ENCODE peak calls at places on chromosomes 5 and 9, in four cellular contexts. U is GM12865, G is amygdala, H is RWPE1. R is an unnamed sample.
A peak's percentile ranks its signal among the peaks of the same experiment; 100 is the strongest.

GRCh38 chr5:127001621-127002296 is 28.6 kb downstream of the MARCHF3 start:
- DNase-seq in H (no peak), G (no peak), U (no peak), R (no peak)

GRCh38 chr5:56527174-56527573 is 288.2 kb upstream of the MAP3K1 start:
- DNase-seq in H (peak; percentile 71), U (no peak), G (no peak), R (no peak)

GRCh38 chr5:90994796-90995195 is 388.3 kb downstream of the ARRDC3 start:
- DNase-seq in H (peak; percentile 60), U (no peak), G (no peak), R (no peak)

GRCh38 chr5:90786756-90787155 is 228.2 kb downstream of the ADGRV1 start:
- DNase-seq in H (no peak), U (no peak), G (no peak), R (no peak)

GRCh38 chr9:23769307-23769935 is 56.6 kb downstream of the ELAVL2 start:
- DNase-seq in H (peak; percentile 87), G (no peak), U (no peak), R (no peak)

GRCh38 chr9:116274293-116274692 is 120.7 kb downstream of the PAPPA start:
- DNase-seq in G (no peak), U (no peak), H (no peak), R (no peak)

GRCh38 chr9:110427497-110428104 is 89.9 kb upstream of the TXNDC8 start:
- DNase-seq in H (peak; percentile 43), G (no peak), U (peak; percentile 65), R (peak; percentile 62)

GRCh38 chr9:38380230-38380871 is 12.2 kb upstream of the ALDH1B1 start:
- DNase-seq in U (no peak), H (no peak), G (no peak), R (no peak)

GRCh38 chr5:469752-470483 is 26.9 kb downstream of the EXOC3 start:
- DNase-seq in U (no peak), G (no peak), H (no peak), R (no peak)

GRCh38 chr5:136020383-136021015 is 8.3 kb upstream of the TGFBI start:
- DNase-seq in G (no peak), U (no peak), H (peak; percentile 98), R (no peak)

GRCh38 chr5:108801776-108802175 is 54.1 kb downstream of the FER start:
- DNase-seq in U (no peak), G (no peak), H (peak; percentile 86), R (no peak)

GRCh38 chr5:72387985-72388384 is 67.8 kb downstream of the PTCD2 start:
- DNase-seq in H (peak; percentile 86), G (no peak), U (no peak), R (no peak)

GRCh38 chr5:167158588-167158987 is 1132.9 kb upstream of the WWC1 start:
- DNase-seq in U (no peak), G (no peak), H (no peak), R (no peak)

GRCh38 chr9:36151306-36152210 is 15.0 kb downstream of the GLIPR2 start:
- DNase-seq in H (no peak), G (no peak), U (peak; percentile 93), R (peak; percentile 94)

GRCh38 chr5:127858116-127858784 is 155.1 kb downstream of the CCDC192 start:
- DNase-seq in U (no peak), G (no peak), H (no peak), R (no peak)

GRCh38 chr5:74643160-74643562 is 2.6 kb upstream of the ENC1 start:
- DNase-seq in U (no peak), G (no peak), H (peak; percentile 80), R (no peak)

GRCh38 chr5:150779397-150780179 is 1.0 kb downstream of the SMIM3 start:
- DNase-seq in H (no peak), G (no peak), U (no peak), R (no peak)

GRCh38 chr5:131630963-131631350 is 4.1 kb downstream of the RAPGEF6 start:
- DNase-seq in H (no peak), U (no peak), G (no peak), R (no peak)

GRCh38 chr9:137014776-137015539 is 13.1 kb downstream of the ABCA2 start:
- DNase-seq in U (no peak), H (no peak), G (no peak), R (no peak)

GRCh38 chr5:174935854-174936474 is 211.6 kb downstream of the MSX2 start:
- DNase-seq in G (peak; percentile 7), H (peak; percentile 84), U (peak; percentile 35), R (peak; percentile 23)

GRCh38 chr5:6542421-6543345 is 90.2 kb downstream of the NSUN2 start:
- DNase-seq in G (no peak), U (no peak), H (no peak), R (no peak)

GRCh38 chr9:128913048-128913900 is 7.5 kb upstream of the PHYHD1 start:
- DNase-seq in U (no peak), H (no peak), G (no peak), R (no peak)

GRCh38 chr5:43396762-43397304 is 15.4 kb downstream of the CCL28 start:
- DNase-seq in U (peak; percentile 84), H (peak; percentile 67), G (no peak), R (peak; percentile 11)

GRCh38 chr5:35458824-35459207 is 158.8 kb upstream of the SPEF2 start:
- DNase-seq in G (no peak), U (no peak), H (peak; percentile 33), R (no peak)

GRCh38 chr9:20540169-20540863 is 82.0 kb downstream of the MLLT3 start:
- DNase-seq in G (no peak), U (no peak), H (no peak), R (no peak)

GRCh38 chr5:10595305-10595677 is 31.4 kb downstream of the ANKRD33B start:
- DNase-seq in U (no peak), G (no peak), H (no peak), R (no peak)

GRCh38 chr5:58274199-58274598 is 185.7 kb downstream of the PLK2 start:
- DNase-seq in U (no peak), H (peak; percentile 23), G (no peak), R (no peak)